ENCODE peak calls at places on chromosome 9, in six cellular contexts. Z is CD4-positive, CD25-positive, alpha-beta regulatory T cell; E is left lung; M is ascending aorta; F is SJCRH30; G is CD8-positive, alpha-beta memory T cell. H is an unnamed sample.

GRCh38 chr9:137742698-137743097 is 123.9 kb downstream of the EHMT1 start:
- DNase-seq in G (no peak), M (no peak), E (no peak), Z (no peak), F (no peak), H (no peak)

GRCh38 chr9:109441296-109441695 is 56.8 kb downstream of the PTPN3 start:
- DNase-seq in Z (no peak), F (peak), G (no peak), M (no peak), E (no peak), H (no peak)

GRCh38 chr9:133506653-133507038 is 18.1 kb downstream of the MYMK start:
- DNase-seq in G (no peak), M (peak), F (no peak), E (peak), Z (no peak), H (no peak)

GRCh38 chr9:120452631-120453030 is 127.3 kb downstream of the CDK5RAP2 start:
- DNase-seq in Z (no peak), F (no peak), G (no peak), M (no peak), E (no peak), H (no peak)

GRCh38 chr9:18717751-18718150 is 243.8 kb downstream of the ADAMTSL1 start:
- DNase-seq in G (no peak), F (no peak), M (no peak), Z (no peak), E (no peak), H (no peak)

GRCh38 chr9:68780735-68781134 is 75.7 kb downstream of the PIP5K1B start:
- DNase-seq in M (no peak), F (peak), G (no peak), E (no peak), Z (peak), H (no peak)

GRCh38 chr9:31119882-31120481 is 1264.5 kb upstream of the ACO1 start:
- DNase-seq in G (peak), M (no peak), F (peak), E (no peak), Z (peak), H (no peak)

GRCh38 chr9:14423816-14424261 is 109.9 kb upstream of the NFIB start:
- DNase-seq in G (no peak), E (no peak), Z (no peak), F (no peak), M (no peak), H (no peak)

GRCh38 chr9:4739587-4740372 is 1.2 kb downstream of the AK3 start:
- DNase-seq in F (no peak), Z (peak), G (no peak), M (no peak), E (no peak), H (peak)

GRCh38 chr9:133114886-133115603 is 6.0 kb downstream of the RALGDS start:
- DNase-seq in G (no peak), Z (peak), F (no peak), M (no peak), E (peak), H (peak)

GRCh38 chr9:120845255-120845654 is 2.5 kb upstream of the PSMD5 start:
- DNase-seq in F (no peak), Z (peak), M (no peak), G (no peak), E (no peak), H (no peak)

GRCh38 chr9:121445986-121446385 is 53.7 kb downstream of the GGTA1 start:
- DNase-seq in M (no peak), Z (peak), G (no peak), E (no peak), F (no peak), H (no peak)

GRCh38 chr9:38689678-38690077 is 30.3 kb downstream of the FAM240B start:
- DNase-seq in Z (no peak), G (no peak), M (no peak), E (no peak), F (peak), H (no peak)

GRCh38 chr9:110443146-110443877 is 105.6 kb upstream of the TXNDC8 start:
- DNase-seq in Z (no peak), F (peak), E (no peak), M (no peak), G (no peak), H (no peak)

GRCh38 chr9:93319992-93320490 is 131.4 kb upstream of the FAM120A start:
- DNase-seq in E (no peak), F (peak), G (no peak), M (no peak), Z (no peak), H (peak)

GRCh38 chr9:114285166-114285867 is 37.6 kb upstream of the ORM1 start:
- DNase-seq in G (peak), F (peak), E (peak), M (peak), Z (no peak), H (peak)

GRCh38 chr9:86077286-86077685 is 22.1 kb downstream of the GOLM1 start:
- DNase-seq in F (no peak), G (no peak), M (no peak), Z (no peak), E (no peak), H (no peak)

GRCh38 chr9:77427256-77427927 is 220.7 kb downstream of the GNA14 start:
- DNase-seq in F (no peak), Z (no peak), M (no peak), E (no peak), G (no peak), H (no peak)

GRCh38 chr9:81473708-81474107 is 215.6 kb downstream of the TLE1 start:
- DNase-seq in F (no peak), Z (no peak), M (no peak), G (no peak), E (no peak), H (no peak)

GRCh38 chr9:136339173-136339957 is 12.0 kb downstream of the GPSM1 start:
- DNase-seq in G (no peak), E (peak), Z (peak), M (no peak), F (no peak), H (peak)

GRCh38 chr9:116589392-116590354 is 97.4 kb upstream of the TRIM32 start:
- DNase-seq in G (no peak), F (peak), E (no peak), Z (peak), M (no peak), H (no peak)

GRCh38 chr9:117771162-117771561 is 67.0 kb downstream of the TLR4 start:
- DNase-seq in Z (no peak), M (no peak), G (no peak), F (no peak), E (no peak), H (no peak)

GRCh38 chr9:113541019-113541900 is 77.7 kb downstream of the RGS3 start:
- DNase-seq in E (no peak), Z (no peak), G (no peak), F (peak), M (no peak), H (no peak)

GRCh38 chr9:36479086-36479485 is 79.0 kb upstream of the RNF38 start:
- DNase-seq in F (peak), M (no peak), Z (no peak), E (no peak), G (no peak), H (no peak)

GRCh38 chr9:116701940-116702642 is 15.0 kb downstream of the TRIM32 start:
- DNase-seq in E (no peak), F (no peak), G (no peak), Z (peak), M (no peak), H (no peak)

GRCh38 chr9:100652850-100653249 is 75.0 kb downstream of the CAVIN4 start:
- DNase-seq in M (no peak), E (no peak), Z (no peak), G (no peak), F (no peak), H (no peak)
- H3K4me3 ChIP-seq in M (no peak), E (no peak), Z (no peak), G (no peak), F (no peak), H (no peak)

GRCh38 chr9:131291795-131292315 is 2.3 kb downstream of the PLPP7 start:
- DNase-seq in E (no peak), Z (no peak), G (no peak), M (no peak), F (no peak), H (no peak)
- H3K4me3 ChIP-seq in E (no peak), Z (no peak), G (no peak), M (no peak), F (no peak), H (no peak)

GRCh38 chr9:71766663-71767062 is 1.6 kb downstream of the CEMIP2 start:
- DNase-seq in F (no peak), M (no peak), G (no peak), E (no peak), Z (peak), H (no peak)
- H3K4me3 ChIP-seq in F (peak), M (peak), G (peak), E (peak), Z (peak), H (peak)

DNA sequence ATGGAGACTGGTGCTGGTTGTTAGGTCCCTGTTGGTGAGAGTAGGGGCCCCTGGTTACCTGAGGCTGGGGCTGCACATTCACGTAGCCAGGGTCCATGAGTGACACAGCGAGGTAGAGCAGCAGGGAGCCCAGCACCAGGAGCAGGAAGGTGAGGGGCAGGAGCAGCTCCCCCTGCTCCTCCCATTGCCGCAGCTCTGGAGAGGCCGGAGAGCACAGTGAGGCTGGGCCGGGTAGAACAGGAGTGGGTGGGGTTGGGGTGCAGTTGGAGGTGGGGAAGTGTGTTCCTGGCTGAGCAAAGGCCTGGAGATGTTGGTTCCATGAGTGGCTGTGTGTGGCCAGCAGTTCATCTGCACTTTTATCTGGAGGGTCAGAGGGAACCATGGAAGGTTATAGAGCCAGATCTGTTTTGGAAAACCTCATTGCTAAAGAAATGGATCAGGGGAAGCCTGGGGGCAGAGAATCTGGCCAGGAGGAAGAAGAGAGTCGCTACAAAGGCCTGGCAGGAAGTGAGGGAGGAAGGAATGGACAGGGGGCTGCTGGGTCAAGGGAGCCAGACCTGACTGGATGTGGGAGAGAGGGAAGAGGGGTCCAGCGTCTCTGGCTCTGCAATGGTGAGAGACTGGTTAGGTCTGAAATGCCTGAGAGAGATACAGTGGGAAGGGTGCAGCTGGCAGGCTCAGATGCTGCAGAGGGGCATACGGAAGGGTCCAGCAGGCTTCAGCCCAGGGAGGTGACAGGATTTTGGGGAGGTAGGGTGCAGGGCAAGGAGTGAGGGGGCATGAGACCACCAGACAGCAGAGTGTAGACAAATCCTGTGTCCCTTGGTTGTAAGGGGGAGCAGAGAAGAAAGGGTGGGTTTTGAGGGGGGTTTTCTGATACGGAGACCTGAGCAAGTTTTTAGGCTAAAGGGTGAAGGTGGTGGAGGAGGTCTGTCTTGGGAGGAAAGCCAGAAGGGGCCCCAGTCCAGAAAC is 1.3 kb downstream of the ZDHHC12 start:
- DNase-seq in E (no peak), Z (no peak), M (no peak), G (no peak), F (no peak), H (no peak)
- H3K4me3 ChIP-seq in E (no peak), Z (peak), M (no peak), G (no peak), F (peak), H (no peak)

DNA sequence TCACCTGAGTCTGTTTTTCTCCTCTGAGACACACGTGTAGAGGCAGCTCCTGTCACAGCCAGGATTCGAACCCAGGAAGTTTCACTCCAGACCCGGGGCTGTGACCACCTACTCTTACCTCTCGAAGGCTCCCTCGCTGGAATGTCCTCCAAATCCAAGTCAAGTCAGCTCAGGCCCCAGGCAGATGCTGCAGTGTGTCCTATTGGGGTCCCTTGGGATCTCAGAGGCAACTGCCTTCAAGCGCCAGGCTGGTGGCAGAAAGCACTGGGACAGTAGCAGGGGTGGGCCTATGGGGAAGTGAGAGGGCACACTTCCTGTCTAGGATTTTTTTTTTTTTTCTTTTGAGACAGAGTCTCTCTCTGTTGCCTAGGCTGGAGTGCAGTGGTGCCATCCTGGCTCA is 762 bp upstream of the ST6GALNAC4 start:
- DNase-seq in G (no peak), F (peak), E (no peak), Z (no peak), M (no peak), H (no peak)
- H3K4me3 ChIP-seq in G (peak), F (peak), E (no peak), Z (peak), M (peak), H (peak)

GRCh38 chr9:134847752-134848432 is 32.7 kb upstream of the FCN2 start:
- DNase-seq in F (peak), E (peak), G (no peak), M (no peak), Z (no peak), H (no peak)
- H3K4me3 ChIP-seq in F (no peak), E (no peak), G (no peak), M (no peak), Z (no peak), H (no peak)

GRCh38 chr9:89603629-89604462 is 966 bp upstream of the GADD45G start:
- DNase-seq in M (no peak), F (peak), E (peak), Z (peak), G (no peak), H (peak)

GRCh38 chr9:89606567-89607311 is 1.9 kb downstream of the GADD45G start:
- DNase-seq in F (peak), M (no peak), Z (no peak), E (no peak), G (no peak), H (peak)

GRCh38 chr9:89604463-89605180 is at the start of gene GADD45G:
- DNase-seq in F (peak), G (peak), Z (peak), E (peak), M (peak), H (peak)

GRCh38 chr9:89606049-89606481 is 1.3 kb downstream of the GADD45G start:
- DNase-seq in M (peak), E (peak), G (no peak), Z (peak), F (peak), H (peak)

DNA sequence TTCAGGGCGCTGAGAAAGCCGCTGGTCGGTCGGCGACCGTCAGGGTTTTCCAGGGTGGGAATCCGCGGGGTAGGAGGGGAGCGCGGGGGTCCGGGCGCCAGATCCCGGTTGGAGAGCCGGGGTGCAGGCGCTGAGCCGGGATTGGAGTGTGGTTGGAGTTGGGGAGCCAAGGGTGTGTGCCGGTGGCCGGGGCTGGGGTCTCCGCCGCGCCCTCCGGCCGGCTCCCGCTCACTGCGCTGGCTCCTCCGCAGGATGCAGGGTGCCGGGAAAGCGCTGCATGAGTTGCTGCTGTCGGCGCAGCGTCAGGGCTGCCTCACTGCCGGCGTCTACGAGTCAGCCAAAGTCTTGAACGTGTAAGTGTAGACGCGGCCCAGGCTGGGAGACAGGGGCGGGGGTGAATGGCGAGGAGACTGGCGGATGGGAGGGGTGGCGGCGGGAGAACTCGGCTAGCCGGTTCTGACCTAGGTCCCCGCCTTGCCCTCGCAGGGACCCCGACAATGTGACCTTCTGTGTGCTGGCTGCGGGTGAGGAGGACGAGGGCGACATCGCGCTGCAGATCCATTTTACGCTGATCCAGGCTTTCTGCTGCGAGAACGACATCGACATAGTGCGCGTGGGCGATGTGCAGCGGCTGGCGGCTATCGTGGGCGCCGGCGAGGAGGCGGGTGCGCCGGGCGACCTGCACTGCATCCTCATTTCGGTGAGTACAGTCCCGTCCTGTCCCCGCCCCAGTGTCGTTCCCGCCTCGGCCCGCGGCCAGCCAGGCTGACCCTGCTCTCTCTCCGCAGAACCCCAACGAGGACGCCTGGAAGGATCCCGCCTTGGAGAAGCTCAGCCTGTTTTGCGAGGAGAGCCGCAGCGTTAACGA is 603 bp downstream of the GADD45G start:
- DNase-seq in E (peak), Z (peak), F (peak), G (peak), M (no peak), H (peak)
- H3K4me3 ChIP-seq in E (peak), Z (no peak), F (peak), G (peak), M (peak), H (peak)

GRCh38 chr9:33023661-33024060 is 1.4 kb upstream of the DNAJA1 start:
- DNase-seq in F (no peak), G (no peak), E (no peak), M (no peak), Z (no peak), H (no peak)
- H3K4me3 ChIP-seq in F (no peak), G (no peak), E (no peak), M (no peak), Z (peak), H (peak)

DNA sequence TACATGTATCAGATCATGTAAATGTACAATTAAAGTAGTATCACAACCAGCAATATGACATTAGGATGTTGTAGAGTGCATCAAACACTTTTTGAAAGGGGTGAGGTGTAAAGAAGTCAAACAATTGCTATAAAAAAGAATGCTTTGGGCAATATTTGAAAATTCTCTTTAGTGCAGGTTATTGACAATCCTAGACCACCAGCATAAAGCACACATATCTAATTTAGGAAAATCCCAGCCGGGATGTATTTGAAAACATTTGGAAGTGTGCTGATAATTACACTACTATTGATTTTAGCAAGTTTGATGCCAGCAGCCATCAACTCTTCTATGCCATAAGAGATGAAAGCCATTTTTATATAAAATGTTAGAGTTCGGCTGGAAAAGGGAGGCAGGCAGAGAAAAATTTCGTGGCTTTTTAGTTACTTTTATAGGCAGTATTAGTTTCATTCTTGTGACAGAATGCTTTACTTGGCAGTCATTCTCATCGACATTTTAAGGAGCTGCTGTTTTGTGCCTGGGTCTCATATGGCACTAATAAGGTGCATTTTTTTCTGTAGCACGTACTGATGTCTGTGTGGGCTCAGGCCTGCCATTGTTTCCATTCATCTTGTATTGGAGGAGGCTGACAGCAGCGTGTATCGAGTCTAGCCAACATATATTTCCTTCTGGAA is 285.7 kb downstream of the AOPEP start:
- DNase-seq in E (no peak), F (no peak), Z (no peak), G (no peak), M (no peak), H (no peak)
- H3K4me3 ChIP-seq in E (no peak), F (no peak), Z (no peak), G (no peak), M (peak), H (no peak)

H was measured in upper lobe of right lung.